ENCODE peak calls at places on chromosomes 2 and 18, in five cellular contexts. K, O, U, C and B are unnamed samples.

GRCh38 chr2:2112416-2113131 is 218.5 kb downstream of the MYT1L start:
- DNase-seq in U (no peak), C (no peak), O (no peak), K (no peak), B (no peak)

GRCh38 chr2:159803235-159803962 is 5.4 kb upstream of the CD302 start:
- DNase-seq in U (no peak), O (no peak), K (no peak), C (no peak), B (no peak)

GRCh38 chr2:43174368-43175186 is 51.8 kb downstream of the ZFP36L2 start:
- DNase-seq in C (no peak), O (peak; percentile 23), U (peak; percentile 40), K (no peak), B (no peak)

GRCh38 chr2:49296107-49296506 is 141.8 kb upstream of the FSHR start:
- DNase-seq in K (no peak), U (no peak), C (no peak), O (no peak), B (no peak)

GRCh38 chr2:113407446-113408099 is 29.9 kb upstream of the ZNG1B start:
- DNase-seq in U (no peak), K (peak; percentile 45), C (no peak), O (peak; percentile 4), B (no peak)

GRCh38 chr2:142873850-142874287 is 3.6 kb upstream of the KYNU start:
- DNase-seq in U (no peak), C (no peak), O (no peak), K (no peak), B (no peak)

GRCh38 chr18:28189400-28190239 is 12.7 kb upstream of the CDH2 start:
- DNase-seq in O (peak; percentile 88), K (peak; percentile 60), U (no peak), C (no peak), B (peak; percentile 56)

GRCh38 chr2:62472321-62472720 is 33.7 kb downstream of the TMEM17 start:
- DNase-seq in K (no peak), U (no peak), O (no peak), C (no peak), B (no peak)

GRCh38 chr2:221309888-221310287 is 262.2 kb downstream of the EPHA4 start:
- DNase-seq in C (no peak), O (no peak), U (no peak), K (no peak), B (no peak)

GRCh38 chr2:160576054-160576499 is 82.5 kb upstream of the RBMS1 start:
- DNase-seq in U (no peak), C (no peak), O (peak; percentile 77), K (no peak), B (no peak)

GRCh38 chr18:36408606-36409005 is 111.1 kb downstream of the FHOD3 start:
- DNase-seq in C (no peak), O (no peak), U (no peak), K (no peak), B (no peak)

GRCh38 chr2:126700073-126700581 is 44.2 kb downstream of the GYPC start:
- DNase-seq in O (peak; percentile 42), U (no peak), K (no peak), C (no peak), B (no peak)

GRCh38 chr2:138777996-138778395 is 2.2 kb downstream of the NXPH2 start:
- DNase-seq in O (peak; percentile 39), U (no peak), C (no peak), K (peak; percentile 91), B (no peak)

GRCh38 chr2:9703701-9704221 is 73.0 kb upstream of the YWHAQ start:
- DNase-seq in O (peak; percentile 75), U (no peak), K (peak; percentile 80), C (peak; percentile 7), B (no peak)

GRCh38 chr2:118945921-118946320 is 3.9 kb downstream of the MARCO start:
- DNase-seq in C (no peak), K (no peak), U (no peak), O (no peak), B (no peak)

GRCh38 chr2:140891614-140892212 is 1239.1 kb downstream of the LRP1B start:
- DNase-seq in O (no peak), K (peak; percentile 10), C (no peak), U (no peak), B (no peak)

GRCh38 chr2:111117666-111118454 is 2.9 kb upstream of the BCL2L11 start:
- DNase-seq in K (peak; percentile 64), C (no peak), O (peak; percentile 67), U (peak; percentile 46), B (no peak)

GRCh38 chr2:127624321-127625145 is 21.4 kb upstream of the GPR17 start:
- DNase-seq in O (no peak), U (peak; percentile 20), C (no peak), K (no peak), B (no peak)

GRCh38 chr2:23091019-23091418 is 294.0 kb upstream of the KLHL29 start:
- DNase-seq in C (no peak), O (no peak), U (no peak), K (no peak), B (no peak)